ENCODE peak calls at places on chromosome 13, in four cellular contexts. E is transverse colon, U is HCT116, Q is stomach. Z is an unnamed sample.

GRCh38 chr13:113239986-113240385 is 30.6 kb downstream of the CUL4A start:
- DNase-seq in E (no peak), Q (no peak), U (no peak), Z (no peak)

GRCh38 chr13:26867451-26868067 is 107.0 kb upstream of the GPR12 start:
- DNase-seq in E (no peak), Q (no peak), U (no peak), Z (no peak)

GRCh38 chr13:37349916-37350315 is 244.5 kb upstream of the CSNK1A1L start:
- DNase-seq in Q (no peak), U (no peak), E (no peak), Z (no peak)

GRCh38 chr13:105033999-105034398 is 1501.5 kb downstream of the EFNB2 start:
- DNase-seq in E (no peak), U (no peak), Q (no peak), Z (no peak)

GRCh38 chr13:52845766-52846566 is 2.5 kb downstream of the PCDH8 start:
- DNase-seq in E (peak; percentile 55), U (no peak), Q (no peak), Z (no peak)

GRCh38 chr13:59906413-59907027 is 257.2 kb downstream of the DIAPH3 start:
- DNase-seq in U (peak; percentile 4), Q (no peak), E (no peak), Z (no peak)

GRCh38 chr13:51000058-51000457 is 90.5 kb downstream of the RNASEH2B start:
- DNase-seq in E (no peak), U (no peak), Q (no peak), Z (no peak)

GRCh38 chr13:102628559-102628958 is 31.8 kb downstream of the TPP2 start:
- DNase-seq in E (no peak), U (no peak), Q (no peak), Z (no peak)

GRCh38 chr13:81171065-81171647 is 830.2 kb upstream of the SPRY2 start:
- DNase-seq in U (peak; percentile 3), Q (no peak), E (no peak), Z (no peak)

GRCh38 chr13:31310781-31311180 is 111.0 kb downstream of the B3GLCT start:
- DNase-seq in U (no peak), Q (no peak), E (no peak), Z (no peak)

GRCh38 chr13:90430127-90430526 is 917.4 kb upstream of the MIR17HG start:
- DNase-seq in U (no peak), E (no peak), Q (no peak), Z (no peak)

GRCh38 chr13:45975337-45975736 is 77.2 kb downstream of the ZC3H13 start:
- DNase-seq in Q (no peak), E (no peak), U (no peak), Z (no peak)

GRCh38 chr13:76470991-76471390 is 415.2 kb downstream of the KCTD12 start:
- DNase-seq in E (no peak), U (no peak), Q (no peak), Z (no peak)

GRCh38 chr13:41456768-41457588 is at the start of gene RGCC:
- DNase-seq in U (peak; percentile 10), Q (peak; percentile 79), E (peak; percentile 82), Z (no peak)

GRCh38 chr13:73228546-73228945 is 169.7 kb downstream of the KLF5 start:
- DNase-seq in Q (no peak), E (no peak), U (no peak), Z (no peak)
- TF ChIP-seq CTCF in Q (no peak), E (no peak), U (no peak), Z (no peak)

DNA sequence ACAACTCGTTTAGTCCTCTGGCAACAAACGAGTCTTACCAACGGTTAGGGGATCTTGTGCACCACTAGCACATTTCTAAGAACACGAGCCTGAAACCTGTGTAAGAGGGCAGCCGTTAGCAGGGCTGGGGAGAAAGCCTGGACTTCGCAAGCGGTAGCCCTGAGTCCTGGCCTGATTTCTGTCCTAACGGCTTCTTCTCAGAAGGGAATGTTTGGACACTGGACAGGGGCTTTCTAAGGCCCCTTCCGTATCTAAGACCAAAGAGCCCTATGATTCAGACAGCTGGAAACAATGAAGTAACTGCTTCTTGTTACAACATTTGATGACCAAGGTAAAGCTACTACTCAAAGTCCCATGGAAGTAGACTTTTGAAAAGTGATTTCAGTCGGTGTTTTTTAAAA is 2.2 kb downstream of the ANKRD10 start:
- DNase-seq in E (no peak), U (no peak), Q (no peak), Z (no peak)
- H3K4me1 ChIP-seq in E (peaks cover 32% of the 10 kb centered on the region), U (peaks cover 72% of the 10 kb centered on the region), Q (peaks cover 50% of the 10 kb centered on the region), Z (peaks cover 74% of the 10 kb centered on the region)

GRCh38 chr13:67935655-67936054 is 705.5 kb upstream of the PCDH9 start:
- DNase-seq in Q (no peak), U (no peak), E (no peak), Z (no peak)
- TF ChIP-seq POLR2AphosphoS5 in Q (no peak), U (no peak), E (no peak), Z (no peak)

DNA sequence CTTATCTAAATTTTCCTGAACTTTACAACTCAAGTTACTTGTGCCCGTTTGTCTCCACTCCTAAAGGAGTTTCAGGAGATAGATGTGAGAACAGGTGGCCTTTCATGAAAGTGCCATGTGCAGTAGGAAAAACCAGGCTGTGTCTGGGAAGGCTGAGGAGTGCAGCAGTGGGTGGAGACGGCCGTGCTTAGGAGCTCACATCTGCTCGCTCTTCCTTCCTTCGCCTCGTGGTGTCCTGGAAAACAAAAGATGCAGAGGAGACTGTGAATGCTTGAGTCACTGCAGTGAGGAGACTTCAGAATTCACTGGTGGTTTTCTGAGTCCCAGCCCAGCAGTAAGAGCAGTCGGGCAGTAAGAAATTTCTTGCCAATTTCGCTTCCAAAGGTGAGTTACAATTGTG is 138.4 kb upstream of the RNF113B start:
- DNase-seq in U (no peak), E (no peak), Q (no peak), Z (no peak)
- TF ChIP-seq CTCF in U (no peak), E (no peak), Q (no peak), Z (no peak)

GRCh38 chr13:28718186-28718537 is 608 bp downstream of the SLC46A3 start:
- DNase-seq in U (no peak), Q (no peak), E (no peak), Z (no peak)

GRCh38 chr13:28717170-28717569 is 1.6 kb downstream of the SLC46A3 start:
- DNase-seq in Q (no peak), U (no peak), E (no peak), Z (no peak)

GRCh38 chr13:28718538-28719226 is at the start of gene SLC46A3:
- DNase-seq in E (peak; percentile 99), U (peak; percentile 92), Q (peak; percentile 92), Z (peak; percentile 98)

GRCh38 chr13:28719656-28720055 is 886 bp upstream of the SLC46A3 start:
- DNase-seq in E (no peak), U (no peak), Q (no peak), Z (no peak)

DNA sequence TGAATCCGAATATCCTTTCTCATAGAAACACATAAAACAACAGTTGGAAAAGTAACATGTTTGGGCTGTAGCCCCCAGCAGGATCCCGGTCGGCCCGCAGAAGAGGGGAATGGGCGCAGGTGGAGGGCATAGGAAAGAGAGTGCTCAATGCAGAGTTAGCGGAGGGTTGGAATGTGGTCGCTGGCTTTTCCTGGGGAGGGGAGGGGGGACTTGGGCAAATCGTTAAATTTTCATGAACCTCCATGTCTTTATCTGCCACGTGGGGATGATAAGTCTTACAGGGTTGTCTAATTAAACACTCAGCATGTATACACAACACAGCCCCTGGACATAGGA is 425 bp upstream of the SLC46A3 start:
- DNase-seq in Q (no peak), E (no peak), U (no peak), Z (no peak)
- H3K4me1 ChIP-seq in Q (peaks cover 6% of the 10 kb centered on the region), E (no peaks in the 10 kb centered on the region), U (peaks cover 31% of the 10 kb centered on the region), Z (peaks cover 28% of the 10 kb centered on the region)

GRCh38 chr13:40404407-40404806 is 262.0 kb downstream of the FOXO1 start:
- DNase-seq in E (no peak), Q (no peak), U (no peak), Z (no peak)

GRCh38 chr13:40399756-40400155 is 266.7 kb downstream of the FOXO1 start:
- DNase-seq in E (no peak), U (no peak), Q (no peak), Z (no peak)

GRCh38 chr13:40402931-40403412 is 263.5 kb downstream of the FOXO1 start:
- DNase-seq in E (no peak), Q (no peak), U (no peak), Z (no peak)

GRCh38 chr13:40403509-40404241 is 262.8 kb downstream of the FOXO1 start:
- DNase-seq in Q (no peak), U (no peak), E (no peak), Z (no peak)

DNA sequence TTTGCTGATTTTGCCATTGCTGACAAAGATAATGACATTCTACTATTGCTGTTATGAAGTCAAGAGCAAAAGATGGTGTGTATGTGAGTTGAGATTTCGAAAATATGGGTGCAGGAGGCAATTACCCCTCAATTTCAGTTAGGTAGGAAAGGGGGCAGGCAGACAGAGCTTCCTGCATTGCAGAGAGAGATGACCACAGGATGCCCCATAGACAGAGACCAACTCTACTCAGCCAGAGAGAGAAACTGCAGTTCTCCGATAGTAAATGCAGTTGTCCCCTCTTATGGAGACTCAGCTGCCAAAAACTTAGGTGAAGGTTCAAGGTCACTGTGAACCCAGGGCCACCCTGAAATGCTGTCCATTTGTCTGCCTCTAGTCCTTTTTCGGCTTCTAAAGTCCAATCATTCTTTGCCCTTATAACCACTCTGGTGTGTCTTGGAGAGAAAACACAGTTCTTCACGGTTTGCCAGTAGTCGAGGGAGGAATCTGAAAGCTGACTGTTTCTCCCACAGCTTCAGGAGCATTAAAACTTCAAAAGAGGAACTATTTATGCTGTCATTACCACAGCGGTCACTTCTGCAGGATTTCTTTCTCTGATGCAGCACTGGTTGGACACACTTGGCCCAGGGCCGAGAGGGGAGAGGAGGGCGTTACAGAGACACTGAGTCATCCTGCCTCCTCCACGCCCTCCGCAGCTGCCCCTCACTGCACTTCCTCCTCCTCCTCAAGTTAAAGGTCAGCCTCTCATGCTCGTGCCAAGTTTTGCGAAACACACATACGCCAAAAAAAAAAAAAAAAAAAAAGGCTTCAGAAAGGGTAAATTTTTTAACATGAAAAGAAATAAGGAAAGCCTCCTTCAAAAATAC is 264.3 kb downstream of the FOXO1 start:
- DNase-seq in U (peak; percentile 64), Q (peak; percentile 85), E (peak; percentile 96), Z (peak; percentile 98)
- TF ChIP-seq POLR2AphosphoS5 in U (peak; percentile 33), Q (peak; percentile 76), E (peak; percentile 81), Z (peak; percentile 79)

DNA sequence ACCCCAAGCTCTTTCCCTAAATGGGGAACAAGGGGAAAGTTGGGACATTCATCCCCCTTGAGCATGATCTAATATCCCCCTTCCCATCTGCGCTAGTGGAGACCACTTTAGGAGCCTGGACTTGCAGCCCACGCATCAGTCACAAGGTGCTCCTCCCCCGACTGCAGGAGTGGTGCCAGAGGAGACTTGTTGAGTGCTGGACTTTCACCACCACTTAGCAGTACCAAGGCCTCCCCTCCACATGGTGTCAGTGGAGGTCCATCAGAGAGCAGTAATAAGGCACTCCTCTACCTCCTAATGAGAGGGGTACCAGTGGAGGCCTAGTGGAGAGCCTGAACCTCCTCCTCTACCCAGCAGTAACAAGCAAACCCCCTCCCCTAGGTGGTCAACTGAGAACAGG is 22.5 kb downstream of the CAB39L start:
- DNase-seq in Q (no peak), U (peak; percentile 10), E (peak; percentile 12), Z (no peak)
- TF ChIP-seq CTCF in Q (no peak), U (no peak), E (no peak), Z (no peak)

GRCh38 chr13:94236876-94237275 is 242.6 kb downstream of the DCT start:
- DNase-seq in E (no peak), U (no peak), Q (no peak), Z (no peak)
- H3K4me1 ChIP-seq in E (no peaks in the 10 kb centered on the region), U (no peaks in the 10 kb centered on the region), Q (no peaks in the 10 kb centered on the region), Z (peaks cover 6% of the 10 kb centered on the region)